ENCODE peak calls at places on chromosomes 12 and 14, in nine cellular contexts. One of them, this sample, is unnamed.

GRCh38 chr12:96240656-96241055 is 46.5 kb downstream of the ELK3 start:
- DNase-seq in lung: no peak
- DNase-seq in lower lobe of right lung: no peak
- DNase-seq in body of pancreas: no peak
- DNase-seq in WERI-Rb-1: no peak
- DNase-seq in GM12865: no peak
- DNase-seq in cardiac muscle cell: no peak
- DNase-seq in CD8-positive, alpha-beta T cell: no peak
- DNase-seq in CD8-positive, alpha-beta memory T cell: no peak
- DNase-seq in this sample: no peak

GRCh38 chr14:104795781-104796681 is 483 bp upstream of the AKT1 start:
- DNase-seq in lung: no peak
- DNase-seq in lower lobe of right lung: no peak
- DNase-seq in body of pancreas: peak
- DNase-seq in WERI-Rb-1: peak
- DNase-seq in GM12865: peak
- DNase-seq in cardiac muscle cell: peak
- DNase-seq in CD8-positive, alpha-beta T cell: peak
- DNase-seq in CD8-positive, alpha-beta memory T cell: peak
- DNase-seq in this sample: peak

GRCh38 chr14:36683083-36683724 is 21.5 kb downstream of the PAX9 start:
- DNase-seq in lung: no peak
- DNase-seq in lower lobe of right lung: no peak
- DNase-seq in body of pancreas: no peak
- DNase-seq in WERI-Rb-1: no peak
- DNase-seq in GM12865: no peak
- DNase-seq in cardiac muscle cell: no peak
- DNase-seq in CD8-positive, alpha-beta T cell: no peak
- DNase-seq in CD8-positive, alpha-beta memory T cell: no peak
- DNase-seq in this sample: no peak

GRCh38 chr12:9763025-9763424 is 2.3 kb upstream of the CD69 start:
- DNase-seq in lung: no peak
- DNase-seq in lower lobe of right lung: no peak
- DNase-seq in body of pancreas: no peak
- DNase-seq in WERI-Rb-1: no peak
- DNase-seq in GM12865: no peak
- DNase-seq in cardiac muscle cell: no peak
- DNase-seq in CD8-positive, alpha-beta T cell: no peak
- DNase-seq in CD8-positive, alpha-beta memory T cell: no peak
- DNase-seq in this sample: no peak

GRCh38 chr14:97390031-97390729 is 593.0 kb downstream of the VRK1 start:
- DNase-seq in lung: no peak
- DNase-seq in lower lobe of right lung: no peak
- DNase-seq in body of pancreas: peak
- DNase-seq in WERI-Rb-1: no peak
- DNase-seq in GM12865: no peak
- DNase-seq in cardiac muscle cell: no peak
- DNase-seq in CD8-positive, alpha-beta T cell: no peak
- DNase-seq in CD8-positive, alpha-beta memory T cell: no peak
- DNase-seq in this sample: no peak

GRCh38 chr12:11970155-11970520 is 100.6 kb upstream of the BCL2L14 start:
- DNase-seq in lung: no peak
- DNase-seq in lower lobe of right lung: no peak
- DNase-seq in body of pancreas: no peak
- DNase-seq in WERI-Rb-1: no peak
- DNase-seq in GM12865: no peak
- DNase-seq in cardiac muscle cell: no peak
- DNase-seq in CD8-positive, alpha-beta T cell: no peak
- DNase-seq in CD8-positive, alpha-beta memory T cell: no peak
- DNase-seq in this sample: no peak

GRCh38 chr12:107645630-107646333 is 39.8 kb upstream of the PWP1 start:
- DNase-seq in lung: no peak
- DNase-seq in lower lobe of right lung: no peak
- DNase-seq in body of pancreas: no peak
- DNase-seq in WERI-Rb-1: no peak
- DNase-seq in GM12865: no peak
- DNase-seq in cardiac muscle cell: peak
- DNase-seq in CD8-positive, alpha-beta T cell: no peak
- DNase-seq in CD8-positive, alpha-beta memory T cell: no peak
- DNase-seq in this sample: no peak

GRCh38 chr12:45259732-45260480 is 44.0 kb downstream of the ANO6 start:
- DNase-seq in lung: no peak
- DNase-seq in lower lobe of right lung: no peak
- DNase-seq in body of pancreas: no peak
- DNase-seq in WERI-Rb-1: no peak
- DNase-seq in GM12865: no peak
- DNase-seq in cardiac muscle cell: no peak
- DNase-seq in CD8-positive, alpha-beta T cell: no peak
- DNase-seq in CD8-positive, alpha-beta memory T cell: no peak
- DNase-seq in this sample: peak

GRCh38 chr12:47777741-47778558 is 4.9 kb downstream of the SLC48A1 start:
- DNase-seq in lung: no peak
- DNase-seq in lower lobe of right lung: peak
- DNase-seq in body of pancreas: no peak
- DNase-seq in WERI-Rb-1: no peak
- DNase-seq in GM12865: no peak
- DNase-seq in cardiac muscle cell: no peak
- DNase-seq in CD8-positive, alpha-beta T cell: no peak
- DNase-seq in CD8-positive, alpha-beta memory T cell: no peak
- DNase-seq in this sample: no peak

GRCh38 chr14:104280902-104281767 is 142.7 kb downstream of the KIF26A start:
- DNase-seq in lung: no peak
- DNase-seq in lower lobe of right lung: peak
- DNase-seq in body of pancreas: peak
- DNase-seq in WERI-Rb-1: no peak
- DNase-seq in GM12865: no peak
- DNase-seq in cardiac muscle cell: no peak
- DNase-seq in CD8-positive, alpha-beta T cell: no peak
- DNase-seq in CD8-positive, alpha-beta memory T cell: no peak
- DNase-seq in this sample: no peak

GRCh38 chr12:122093098-122093883 is 14.7 kb downstream of the MLXIP start:
- DNase-seq in lung: no peak
- DNase-seq in lower lobe of right lung: no peak
- DNase-seq in body of pancreas: no peak
- DNase-seq in WERI-Rb-1: no peak
- DNase-seq in GM12865: no peak
- DNase-seq in cardiac muscle cell: no peak
- DNase-seq in CD8-positive, alpha-beta T cell: no peak
- DNase-seq in CD8-positive, alpha-beta memory T cell: no peak
- DNase-seq in this sample: no peak

GRCh38 chr12:11729008-11729407 is 79.5 kb downstream of the ETV6 start:
- DNase-seq in lung: no peak
- DNase-seq in lower lobe of right lung: no peak
- DNase-seq in body of pancreas: peak
- DNase-seq in WERI-Rb-1: no peak
- DNase-seq in GM12865: peak
- DNase-seq in cardiac muscle cell: no peak
- DNase-seq in CD8-positive, alpha-beta T cell: no peak
- DNase-seq in CD8-positive, alpha-beta memory T cell: no peak
- DNase-seq in this sample: no peak

GRCh38 chr12:89947437-89948265 is 239.0 kb upstream of the ATP2B1 start:
- DNase-seq in lung: no peak
- DNase-seq in lower lobe of right lung: no peak
- DNase-seq in body of pancreas: no peak
- DNase-seq in WERI-Rb-1: peak
- DNase-seq in GM12865: no peak
- DNase-seq in cardiac muscle cell: peak
- DNase-seq in CD8-positive, alpha-beta T cell: no peak
- DNase-seq in CD8-positive, alpha-beta memory T cell: no peak
- DNase-seq in this sample: peak

GRCh38 chr12:95201056-95201670 is 16.1 kb downstream of the FGD6 start:
- DNase-seq in lung: no peak
- DNase-seq in lower lobe of right lung: no peak
- DNase-seq in body of pancreas: no peak
- DNase-seq in WERI-Rb-1: no peak
- DNase-seq in GM12865: peak
- DNase-seq in cardiac muscle cell: no peak
- DNase-seq in CD8-positive, alpha-beta T cell: no peak
- DNase-seq in CD8-positive, alpha-beta memory T cell: no peak
- DNase-seq in this sample: peak

GRCh38 chr12:95966287-95966870 is 23.2 kb downstream of the AMDHD1 start:
- DNase-seq in lung: no peak
- DNase-seq in lower lobe of right lung: no peak
- DNase-seq in body of pancreas: no peak
- DNase-seq in WERI-Rb-1: no peak
- DNase-seq in GM12865: no peak
- DNase-seq in cardiac muscle cell: no peak
- DNase-seq in CD8-positive, alpha-beta T cell: no peak
- DNase-seq in CD8-positive, alpha-beta memory T cell: no peak
- DNase-seq in this sample: peak

GRCh38 chr12:75837700-75838099 is 193.9 kb downstream of the PHLDA1 start:
- DNase-seq in lung: peak
- DNase-seq in lower lobe of right lung: peak
- DNase-seq in body of pancreas: peak
- DNase-seq in WERI-Rb-1: peak
- DNase-seq in GM12865: no peak
- DNase-seq in cardiac muscle cell: no peak
- DNase-seq in CD8-positive, alpha-beta T cell: no peak
- DNase-seq in CD8-positive, alpha-beta memory T cell: no peak
- DNase-seq in this sample: no peak

GRCh38 chr14:76112889-76113611 is 38.7 kb upstream of the GPATCH2L start:
- DNase-seq in lung: no peak
- DNase-seq in lower lobe of right lung: no peak
- DNase-seq in body of pancreas: no peak
- DNase-seq in WERI-Rb-1: no peak
- DNase-seq in GM12865: no peak
- DNase-seq in cardiac muscle cell: no peak
- DNase-seq in CD8-positive, alpha-beta T cell: no peak
- DNase-seq in CD8-positive, alpha-beta memory T cell: no peak
- DNase-seq in this sample: no peak

GRCh38 chr14:103104654-103105511 is 10.4 kb downstream of the EXOC3L4 start:
- DNase-seq in lung: peak
- DNase-seq in lower lobe of right lung: peak
- DNase-seq in body of pancreas: peak
- DNase-seq in WERI-Rb-1: peak
- DNase-seq in GM12865: peak
- DNase-seq in cardiac muscle cell: peak
- DNase-seq in CD8-positive, alpha-beta T cell: peak
- DNase-seq in CD8-positive, alpha-beta memory T cell: peak
- DNase-seq in this sample: peak

GRCh38 chr14:61703342-61704129 is 8.2 kb downstream of the HIF1A start:
- DNase-seq in lung: no peak
- DNase-seq in lower lobe of right lung: no peak
- DNase-seq in body of pancreas: no peak
- DNase-seq in WERI-Rb-1: no peak
- DNase-seq in GM12865: peak
- DNase-seq in cardiac muscle cell: no peak
- DNase-seq in CD8-positive, alpha-beta T cell: no peak
- DNase-seq in CD8-positive, alpha-beta memory T cell: no peak
- DNase-seq in this sample: peak

GRCh38 chr14:61701946-61702345 is 6.6 kb downstream of the HIF1A start:
- DNase-seq in lung: no peak
- DNase-seq in lower lobe of right lung: no peak
- DNase-seq in body of pancreas: no peak
- DNase-seq in WERI-Rb-1: no peak
- DNase-seq in GM12865: no peak
- DNase-seq in cardiac muscle cell: no peak
- DNase-seq in CD8-positive, alpha-beta T cell: no peak
- DNase-seq in CD8-positive, alpha-beta memory T cell: no peak
- DNase-seq in this sample: peak

GRCh38 chr14:61705017-61705416 is 9.7 kb downstream of the HIF1A start:
- DNase-seq in lung: no peak
- DNase-seq in lower lobe of right lung: no peak
- DNase-seq in body of pancreas: no peak
- DNase-seq in WERI-Rb-1: no peak
- DNase-seq in GM12865: no peak
- DNase-seq in cardiac muscle cell: no peak
- DNase-seq in CD8-positive, alpha-beta T cell: no peak
- DNase-seq in CD8-positive, alpha-beta memory T cell: no peak
- DNase-seq in this sample: peak

GRCh38 chr14:61704554-61704953 is 9.2 kb downstream of the HIF1A start:
- DNase-seq in lung: no peak
- DNase-seq in lower lobe of right lung: no peak
- DNase-seq in body of pancreas: no peak
- DNase-seq in WERI-Rb-1: no peak
- DNase-seq in GM12865: no peak
- DNase-seq in cardiac muscle cell: no peak
- DNase-seq in CD8-positive, alpha-beta T cell: no peak
- DNase-seq in CD8-positive, alpha-beta memory T cell: no peak
- DNase-seq in this sample: peak

GRCh38 chr14:61706096-61706690 is 10.9 kb downstream of the HIF1A start:
- DNase-seq in lung: no peak
- DNase-seq in lower lobe of right lung: no peak
- DNase-seq in body of pancreas: no peak
- DNase-seq in WERI-Rb-1: no peak
- DNase-seq in GM12865: no peak
- DNase-seq in cardiac muscle cell: no peak
- DNase-seq in CD8-positive, alpha-beta T cell: no peak
- DNase-seq in CD8-positive, alpha-beta memory T cell: no peak
- DNase-seq in this sample: peak
- H3K4me3 ChIP-seq in lung: no peak
- H3K4me3 ChIP-seq in lower lobe of right lung: no peak
- H3K4me3 ChIP-seq in body of pancreas: no peak
- H3K4me3 ChIP-seq in WERI-Rb-1: no peak
- H3K4me3 ChIP-seq in GM12865: no peak
- H3K4me3 ChIP-seq in cardiac muscle cell: no peak
- H3K4me3 ChIP-seq in CD8-positive, alpha-beta T cell: no peak
- H3K4me3 ChIP-seq in CD8-positive, alpha-beta memory T cell: no peak
- H3K4me3 ChIP-seq in this sample: peak

GRCh38 chr14:93369393-93370266 is 22.6 kb downstream of the COX8C start:
- DNase-seq in lung: no peak
- DNase-seq in lower lobe of right lung: no peak
- DNase-seq in body of pancreas: no peak
- DNase-seq in WERI-Rb-1: peak
- DNase-seq in GM12865: peak
- DNase-seq in cardiac muscle cell: no peak
- DNase-seq in CD8-positive, alpha-beta T cell: no peak
- DNase-seq in CD8-positive, alpha-beta memory T cell: no peak
- DNase-seq in this sample: no peak
- H3K4me3 ChIP-seq in lung: no peak
- H3K4me3 ChIP-seq in lower lobe of right lung: no peak
- H3K4me3 ChIP-seq in body of pancreas: no peak
- H3K4me3 ChIP-seq in WERI-Rb-1: no peak
- H3K4me3 ChIP-seq in GM12865: peak
- H3K4me3 ChIP-seq in cardiac muscle cell: no peak
- H3K4me3 ChIP-seq in CD8-positive, alpha-beta T cell: no peak
- H3K4me3 ChIP-seq in CD8-positive, alpha-beta memory T cell: no peak
- H3K4me3 ChIP-seq in this sample: no peak

DNA sequence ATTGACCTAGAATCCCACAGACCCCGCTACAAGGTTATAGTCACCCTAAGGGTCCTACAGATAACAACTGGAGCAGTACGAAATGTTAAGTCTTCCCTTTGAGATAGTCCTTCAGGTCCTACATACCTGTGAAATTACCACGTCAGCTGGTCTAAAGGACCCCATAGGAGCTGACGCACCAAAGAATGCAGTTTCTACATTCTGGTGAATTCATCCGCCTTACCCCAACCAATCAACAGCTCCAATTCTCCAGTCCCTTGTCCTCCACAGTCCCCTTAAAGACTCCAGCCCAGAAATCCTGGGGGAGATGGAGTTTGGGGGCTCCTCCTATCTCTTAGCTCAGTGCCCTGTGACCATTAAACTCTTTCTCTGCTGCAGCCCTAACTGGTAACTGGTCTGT is 36.2 kb upstream of the PRMT8 start:
- DNase-seq in lung: no peak
- DNase-seq in lower lobe of right lung: no peak
- DNase-seq in body of pancreas: no peak
- DNase-seq in WERI-Rb-1: no peak
- DNase-seq in GM12865: no peak
- DNase-seq in cardiac muscle cell: no peak
- DNase-seq in CD8-positive, alpha-beta T cell: no peak
- DNase-seq in CD8-positive, alpha-beta memory T cell: no peak
- DNase-seq in this sample: no peak
- H3K4me3 ChIP-seq in lung: no peak
- H3K4me3 ChIP-seq in lower lobe of right lung: no peak
- H3K4me3 ChIP-seq in body of pancreas: no peak
- H3K4me3 ChIP-seq in WERI-Rb-1: no peak
- H3K4me3 ChIP-seq in GM12865: no peak
- H3K4me3 ChIP-seq in cardiac muscle cell: no peak
- H3K4me3 ChIP-seq in CD8-positive, alpha-beta T cell: no peak
- H3K4me3 ChIP-seq in CD8-positive, alpha-beta memory T cell: no peak
- H3K4me3 ChIP-seq in this sample: no peak

GRCh38 chr14:92942576-92942975 is 19.6 kb downstream of the CHGA start:
- DNase-seq in lung: no peak
- DNase-seq in lower lobe of right lung: no peak
- DNase-seq in body of pancreas: no peak
- DNase-seq in WERI-Rb-1: no peak
- DNase-seq in GM12865: no peak
- DNase-seq in cardiac muscle cell: no peak
- DNase-seq in CD8-positive, alpha-beta T cell: no peak
- DNase-seq in CD8-positive, alpha-beta memory T cell: no peak
- DNase-seq in this sample: no peak
- H3K4me3 ChIP-seq in lung: no peak
- H3K4me3 ChIP-seq in lower lobe of right lung: no peak
- H3K4me3 ChIP-seq in body of pancreas: no peak
- H3K4me3 ChIP-seq in WERI-Rb-1: no peak
- H3K4me3 ChIP-seq in GM12865: no peak
- H3K4me3 ChIP-seq in cardiac muscle cell: no peak
- H3K4me3 ChIP-seq in CD8-positive, alpha-beta T cell: no peak
- H3K4me3 ChIP-seq in CD8-positive, alpha-beta memory T cell: no peak
- H3K4me3 ChIP-seq in this sample: no peak

This sample was measured in adipocyte.